ENCODE peak calls at places on chromosomes 2 and 18, in six cellular contexts. L is testis, C is lung, N is AG04449, X is NCI-H69, F is amniotic epithelial cell. K is an unnamed sample.

GRCh38 chr2:216081012-216081411 is 597 bp downstream of the PECR start:
- DNase-seq in L (no peak), C (no peak), N (no peak), X (no peak), F (no peak), K (no peak)

GRCh38 chr18:52747869-52748268 is 407.9 kb downstream of the DCC start:
- DNase-seq in L (no peak), C (no peak), N (no peak), X (no peak), F (no peak), K (no peak)

GRCh38 chr2:28780496-28780895 is 28.9 kb downstream of the PPP1CB start:
- DNase-seq in L (no peak), C (no peak), N (no peak), X (peak; percentile 4), F (no peak), K (no peak)

GRCh38 chr2:191696001-191696400 is 18.1 kb downstream of the NABP1 start:
- DNase-seq in L (peak; percentile 77), C (peak; percentile 43), N (peak; percentile 74), X (peak; percentile 16), F (peak; percentile 91), K (peak; percentile 83)

GRCh38 chr2:144505245-144505801 is 14.6 kb downstream of the ZEB2 start:
- DNase-seq in L (no peak), C (no peak), N (no peak), X (no peak), F (peak; percentile 53), K (peak; percentile 47)

GRCh38 chr2:166449439-166449838 is 44.6 kb downstream of the SCN7A start:
- DNase-seq in L (no peak), C (no peak), N (no peak), X (no peak), F (no peak), K (no peak)

GRCh38 chr2:235834781-235835180 is 333.4 kb downstream of the GBX2 start:
- DNase-seq in L (no peak), C (no peak), N (no peak), X (no peak), F (no peak), K (no peak)

GRCh38 chr2:33791625-33792024 is 192.5 kb upstream of the FAM98A start:
- DNase-seq in L (no peak), C (no peak), N (no peak), X (no peak), F (peak; percentile 0), K (peak; percentile 60)

GRCh38 chr2:29611850-29612249 is 309.5 kb downstream of the ALK start:
- DNase-seq in L (no peak), C (no peak), N (no peak), X (peak; percentile 15), F (no peak), K (no peak)

GRCh38 chr2:143422681-143423080 is 293.5 kb downstream of the ARHGAP15 start:
- DNase-seq in L (no peak), C (no peak), N (no peak), X (no peak), F (no peak), K (no peak)

K was measured in AG20443.